ENCODE peak calls at places on chromosomes 6 and 20, in nine cellular contexts. N is astrocyte of the spinal cord, F is kidney, I is OCI-LY7, D is cardiac fibroblast, T is heart left ventricle, Q is mammary epithelial cell, V is dorsolateral prefrontal cortex, G is RWPE2. M is an unnamed sample.

GRCh38 chr6:166005846-166006592 is 161.6 kb downstream of the TBXT start:
- DNase-seq in N (peak), I (no peak), F (peak), V (peak), G (no peak), Q (no peak), D (peak), T (peak), M (peak)

GRCh38 chr20:25637247-25637646 is 13.4 kb upstream of the NANP start:
- DNase-seq in G (no peak), V (no peak), F (no peak), Q (no peak), D (no peak), T (no peak), I (peak), N (peak), M (no peak)

GRCh38 chr6:140979642-140980091 is 1153.1 kb upstream of the GJE1 start:
- DNase-seq in F (no peak), G (no peak), Q (peak), N (peak), V (no peak), T (peak), I (no peak), D (peak), M (peak)

GRCh38 chr20:58141496-58141895 is 87.0 kb downstream of the ANKRD60 start:
- DNase-seq in G (peak), V (peak), N (no peak), I (no peak), T (no peak), Q (no peak), D (no peak), F (no peak), M (no peak)

GRCh38 chr6:37674161-37674560 is 23.5 kb downstream of the MDGA1 start:
- DNase-seq in I (no peak), T (no peak), G (no peak), Q (no peak), F (no peak), N (no peak), V (peak), D (no peak), M (no peak)

GRCh38 chr6:154951400-154952200 is 43.5 kb upstream of the TIAM2 start:
- DNase-seq in V (no peak), N (no peak), D (no peak), F (no peak), I (peak), G (no peak), Q (peak), T (no peak), M (no peak)

GRCh38 chr6:90274481-90275030 is 22.1 kb downstream of the BACH2 start:
- DNase-seq in V (no peak), G (no peak), N (no peak), F (peak), Q (no peak), T (no peak), I (peak), D (no peak), M (no peak)

GRCh38 chr6:22071655-22072054 is 225.2 kb downstream of the PRL start:
- DNase-seq in G (no peak), T (peak), D (peak), V (peak), F (peak), N (peak), Q (no peak), I (no peak), M (peak)

GRCh38 chr20:56949318-56949717 is 317.1 kb downstream of the BMP7 start:
- DNase-seq in T (no peak), D (no peak), F (no peak), G (no peak), I (peak), N (no peak), Q (no peak), V (no peak), M (no peak)

GRCh38 chr6:159163901-159164370 is 5.3 kb upstream of the FNDC1 start:
- DNase-seq in T (no peak), F (no peak), V (no peak), Q (no peak), G (no peak), N (peak), D (peak), I (no peak), M (peak)

GRCh38 chr6:81812416-81812815 is 59.9 kb upstream of the TENT5A start:
- DNase-seq in Q (no peak), N (no peak), V (no peak), G (no peak), D (no peak), F (no peak), I (no peak), T (no peak), M (no peak)

GRCh38 chr20:24418731-24419130 is 50.7 kb upstream of the SYNDIG1 start:
- DNase-seq in Q (no peak), D (no peak), I (no peak), F (no peak), V (no peak), T (no peak), N (no peak), G (no peak), M (peak)

GRCh38 chr20:46688151-46689081 is 828 bp downstream of the TP53RK start:
- DNase-seq in F (no peak), T (no peak), V (no peak), Q (no peak), N (peak), I (peak), D (peak), G (no peak), M (peak)

DNA sequence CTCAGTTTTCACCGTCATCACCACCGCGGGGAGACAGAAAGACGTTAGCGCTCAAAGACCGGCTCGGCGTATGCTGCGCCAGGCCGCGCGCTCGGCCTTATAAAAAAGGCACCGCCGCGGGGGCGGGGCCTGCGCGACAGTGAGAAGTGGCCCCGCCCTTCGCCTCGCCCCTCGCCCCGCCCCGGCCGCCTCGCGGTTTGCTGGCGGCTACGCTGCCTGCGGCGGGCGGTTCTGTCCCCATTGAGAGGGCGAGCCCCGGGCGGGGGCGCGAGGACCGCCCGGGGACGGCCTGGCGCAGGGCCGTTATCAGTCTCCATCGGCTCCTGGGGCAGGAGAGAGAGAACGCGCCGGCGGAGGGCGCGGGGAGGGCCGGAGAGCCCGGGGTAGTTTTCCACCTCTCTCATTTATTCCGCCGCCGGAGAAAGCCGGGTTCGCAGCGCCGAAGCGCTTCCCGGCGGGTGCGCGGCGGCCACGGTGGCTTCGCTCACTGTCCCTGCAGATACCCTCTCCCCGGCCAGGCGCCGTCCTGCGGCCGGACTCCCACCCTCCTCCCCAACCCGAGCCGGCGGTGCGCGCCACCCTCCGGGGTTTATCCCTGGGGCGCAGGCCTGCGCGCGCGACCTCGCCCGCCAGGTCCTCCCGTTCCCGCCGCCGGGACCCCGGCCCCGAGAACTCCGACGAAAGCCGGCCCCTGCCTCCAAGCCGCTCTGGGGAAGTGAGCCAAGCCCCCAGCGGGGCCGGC is 122.5 kb upstream of the SLC2A12 start:
- DNase-seq in G (peak), D (peak), N (peak), F (peak), I (peak), T (peak), Q (peak), V (peak), M (peak)
- TF ChIP-seq CTCF in G (no peak), D (no peak), N (no peak), F (peak), I (no peak), T (no peak), Q (no peak), V (peak), M (no peak)

GRCh38 chr6:104956663-104957294 is at the start of gene LIN28B:
- DNase-seq in D (no peak), V (no peak), F (no peak), N (no peak), G (no peak), T (no peak), Q (no peak), I (no peak), M (no peak)
- H3K4me3 ChIP-seq in D (no peak), V (no peak), F (no peak), N (no peak), G (no peak), T (no peak), Q (no peak), I (no peak), M (no peak)

DNA sequence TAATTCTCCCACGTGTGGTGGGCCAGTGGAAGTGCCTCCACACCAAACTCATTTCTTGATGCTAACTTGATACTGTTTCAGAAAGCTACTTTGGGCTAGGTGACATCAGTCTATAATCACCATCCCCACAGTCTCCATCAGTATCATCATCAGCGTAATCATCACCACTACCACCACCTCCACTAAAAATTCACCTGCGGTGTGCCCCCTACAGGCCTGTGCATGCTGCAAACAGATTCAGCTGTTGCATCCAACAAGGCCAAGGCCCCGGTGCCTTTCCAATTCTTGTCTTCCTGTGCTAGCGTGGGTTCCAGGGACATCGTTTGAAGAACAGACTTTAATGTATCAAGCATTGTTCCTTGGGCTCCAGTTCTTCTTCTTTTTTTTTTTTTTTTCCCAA is 201.3 kb upstream of the EXOC2 start:
- DNase-seq in N (no peak), F (no peak), I (no peak), G (no peak), V (no peak), Q (no peak), T (no peak), D (no peak), M (no peak)
- TF ChIP-seq CTCF in N (peak), F (peak), I (peak), G (no peak), V (no peak), Q (peak), T (peak), D (no peak), M (peak)

DNA sequence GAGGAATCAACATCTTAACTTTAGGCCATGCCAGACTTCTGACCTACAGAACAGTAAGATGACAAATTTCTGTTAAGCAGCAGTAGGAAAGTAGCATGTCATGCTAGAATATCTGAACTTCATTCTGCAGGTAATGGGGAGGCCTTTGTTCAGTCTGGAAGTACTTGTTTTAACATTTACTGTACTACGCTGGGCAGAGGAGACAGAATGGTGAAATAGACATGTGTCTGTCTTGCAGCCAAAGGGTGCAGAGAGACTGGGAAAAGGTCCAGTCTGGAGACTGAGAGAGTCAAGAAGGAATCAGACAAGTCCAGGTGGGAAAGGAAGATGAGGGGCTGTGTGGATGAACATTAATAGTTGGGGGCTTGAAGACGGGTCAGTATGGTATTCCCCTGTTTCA is 17.5 kb upstream of the ZBTB2 start:
- DNase-seq in F (no peak), T (no peak), I (no peak), G (no peak), Q (no peak), N (no peak), D (no peak), V (no peak), M (no peak)
- H3K4me3 ChIP-seq in F (no peak), T (no peak), I (no peak), G (no peak), Q (no peak), N (no peak), D (no peak), V (no peak), M (no peak)

DNA sequence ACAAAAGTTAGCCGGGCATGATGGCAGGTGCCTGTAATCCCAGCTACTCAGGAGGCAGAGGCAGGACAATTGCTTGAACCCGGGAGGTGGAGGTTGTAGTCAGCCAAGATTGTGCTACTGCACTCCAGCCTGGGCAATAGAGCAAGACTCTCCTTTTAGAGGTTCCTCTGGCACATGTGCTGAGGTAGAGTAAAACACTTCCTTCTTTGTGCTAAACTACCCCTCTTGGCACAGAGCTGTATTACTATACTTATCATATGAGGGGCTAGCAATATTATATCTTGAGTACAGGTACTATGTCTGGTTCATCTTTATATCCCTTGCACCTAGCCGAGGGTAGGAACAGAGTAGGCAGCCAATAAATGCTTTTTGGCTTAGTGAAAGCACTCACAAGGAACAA is 40.2 kb upstream of the SAMHD1 start:
- DNase-seq in V (no peak), G (no peak), N (no peak), F (no peak), T (no peak), Q (no peak), D (no peak), I (no peak), M (no peak)
- TF ChIP-seq CTCF in V (no peak), G (no peak), N (no peak), F (no peak), T (no peak), Q (no peak), D (no peak), I (no peak), M (no peak)

GRCh38 chr6:41561386-41561785 is 15.2 kb downstream of the FOXP4 start:
- DNase-seq in V (no peak), I (peak), T (no peak), G (no peak), Q (no peak), N (no peak), F (no peak), D (no peak), M (no peak)
- H3K4me3 ChIP-seq in V (no peak), I (no peak), T (no peak), G (no peak), Q (no peak), N (no peak), F (no peak), D (no peak), M (no peak)